ENCODE peak calls at places on chromosomes 11 and 22, in ten cellular contexts. P, J, M, Q, B, A, H, G, E and S are unnamed samples.

GRCh38 chr22:37983860-37984791 is at the start of gene SOX10:
- DNase-seq in B (no peak), P (no peak), E (no peak), H (no peak), A (no peak), J (no peak), M (no peak), Q (no peak), G (no peak), S (no peak)

GRCh38 chr11:130801287-130802146 is 114.8 kb downstream of the SNX19 start:
- DNase-seq in A (no peak), J (no peak), H (no peak), M (no peak), G (no peak), E (no peak), B (peak; percentile 85), P (no peak), Q (no peak), S (no peak)

GRCh38 chr22:41638748-41639147 is 17.7 kb downstream of the XRCC6 start:
- DNase-seq in Q (no peak), E (no peak), G (no peak), A (peak; percentile 34), J (no peak), H (no peak), P (no peak), B (no peak), M (no peak), S (no peak)

GRCh38 chr11:76388408-76388807 is 7.3 kb downstream of the GVQW3 start:
- DNase-seq in H (no peak), Q (no peak), E (no peak), B (no peak), M (no peak), A (no peak), G (no peak), P (no peak), J (no peak), S (no peak)

GRCh38 chr11:95764267-95764898 is 25.2 kb downstream of the FAM76B start:
- DNase-seq in G (no peak), H (peak; percentile 61), P (peak; percentile 27), Q (no peak), E (peak; percentile 61), A (peak; percentile 59), J (no peak), M (peak; percentile 46), B (peak; percentile 41), S (peak; percentile 54)

GRCh38 chr22:24331468-24332440 is 61.1 kb downstream of the SPECC1L start:
- DNase-seq in M (no peak), E (no peak), P (no peak), B (no peak), H (no peak), Q (no peak), G (no peak), A (no peak), J (no peak), S (no peak)

GRCh38 chr11:15113381-15113780 is 1.3 kb upstream of the INSC start:
- DNase-seq in H (peak; percentile 89), P (no peak), A (no peak), G (no peak), J (no peak), Q (no peak), M (no peak), E (no peak), B (no peak), S (peak; percentile 49)

GRCh38 chr11:118398797-118399564 is 2.4 kb upstream of the ATP5MG start:
- DNase-seq in Q (no peak), E (no peak), J (no peak), B (no peak), M (no peak), P (no peak), H (peak; percentile 75), A (no peak), G (no peak), S (peak; percentile 17)

GRCh38 chr11:77833302-77833701 is 12.4 kb downstream of the AAMDC start:
- DNase-seq in E (no peak), P (no peak), H (no peak), J (no peak), M (no peak), Q (no peak), G (no peak), A (no peak), B (no peak), S (no peak)

GRCh38 chr11:19868281-19868821 is 155.7 kb downstream of the NAV2 start:
- DNase-seq in J (no peak), Q (no peak), E (no peak), H (no peak), P (no peak), B (peak; percentile 19), G (no peak), A (no peak), M (peak; percentile 77), S (no peak)

GRCh38 chr11:7964873-7965272 is 374 bp downstream of the NLRP10 start:
- DNase-seq in H (no peak), J (no peak), P (no peak), M (no peak), E (no peak), Q (no peak), B (peak; percentile 50), A (no peak), G (no peak), S (no peak)

GRCh38 chr11:10455637-10456487 is 798 bp downstream of the AMPD3 start:
- DNase-seq in J (peak; percentile 80), P (peak; percentile 26), B (peak; percentile 85), A (peak; percentile 62), E (peak; percentile 66), G (peak; percentile 71), M (peak; percentile 80), H (peak; percentile 92), Q (no peak), S (peak; percentile 84)

GRCh38 chr22:48968201-48968959 is 859.3 kb downstream of the BRD1 start:
- DNase-seq in G (no peak), B (no peak), H (no peak), E (peak; percentile 7), M (no peak), A (no peak), J (peak; percentile 13), Q (no peak), P (peak; percentile 23), S (no peak)
- TF ChIP-seq CTCF in G (no peak), B (peak; percentile 34), H (no peak), E (no peak), M (no peak), A (peak; percentile 75), J (peak; percentile 50), Q (peak; percentile 30), P (peak; percentile 70), S (peak; percentile 23)

GRCh38 chr22:45155050-45155840 is 8.5 kb upstream of the NUP50 start:
- DNase-seq in J (no peak), Q (no peak), G (no peak), A (no peak), P (no peak), E (no peak), B (no peak), M (no peak), H (no peak), S (no peak)
- TF ChIP-seq CTCF in J (no peak), Q (no peak), G (no peak), A (no peak), P (no peak), E (no peak), B (no peak), M (no peak), H (no peak), S (no peak)

DNA sequence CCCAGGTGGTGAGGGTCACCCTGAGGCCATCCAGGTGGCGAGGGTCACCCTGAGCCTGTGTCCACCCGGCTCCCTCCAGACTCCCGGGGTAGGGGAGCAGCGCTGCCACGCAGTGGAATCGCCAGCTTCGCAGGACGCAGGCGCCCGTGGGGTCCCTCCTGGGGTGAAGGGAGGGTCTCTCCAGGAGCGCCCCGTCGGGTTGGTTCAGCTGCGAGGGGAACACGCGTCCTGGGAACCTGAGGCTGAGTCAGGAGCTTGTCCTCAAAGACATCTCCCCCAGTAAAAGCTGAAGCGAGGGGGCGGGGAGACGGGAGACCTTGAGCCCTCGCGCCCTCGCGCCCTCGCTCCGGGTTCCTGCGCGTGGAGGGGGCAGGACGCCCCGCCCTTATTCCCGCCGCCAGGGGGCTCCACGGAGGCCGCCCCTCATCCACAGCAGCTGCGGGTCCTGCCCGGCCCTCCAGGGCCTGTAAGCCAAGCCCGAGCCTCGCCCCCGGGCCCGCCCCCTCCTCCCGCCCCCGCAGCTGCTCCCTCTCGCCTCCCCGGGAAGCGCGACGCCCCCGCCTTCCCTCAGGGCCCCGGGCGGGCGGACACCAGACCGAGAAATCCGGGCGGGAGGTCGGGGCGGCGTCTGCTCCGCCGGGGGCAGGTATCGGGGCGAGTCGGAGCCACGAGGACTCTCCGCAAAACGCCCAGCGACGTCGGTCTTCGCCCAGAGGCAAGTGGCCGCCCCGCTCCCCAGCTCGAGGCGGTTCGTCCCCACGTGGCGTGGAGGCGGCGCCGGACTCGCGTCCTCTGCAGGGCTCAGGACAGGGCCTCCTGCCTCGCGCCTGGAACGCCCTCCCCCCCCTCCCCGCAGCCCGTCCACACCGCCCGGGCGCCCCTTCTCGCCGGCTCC is 22.8 kb downstream of the PIM3 start:
- DNase-seq in G (peak; percentile 68), J (no peak), Q (peak; percentile 78), B (no peak), H (no peak), E (no peak), M (no peak), A (no peak), P (no peak), S (no peak)
- TF ChIP-seq CTCF in G (peak; percentile 45), J (peak; percentile 39), Q (peak; percentile 28), B (peak; percentile 66), H (peak; percentile 17), E (peak; percentile 45), M (no peak), A (no peak), P (no peak), S (peak; percentile 37)

GRCh38 chr11:115616941-115617340 is 112.7 kb upstream of the CADM1 start:
- DNase-seq in Q (peak; percentile 94), A (no peak), B (no peak), J (no peak), E (no peak), H (no peak), P (no peak), G (peak; percentile 71), M (no peak), S (no peak)

GRCh38 chr11:115612331-115612730 is 108.1 kb upstream of the CADM1 start:
- DNase-seq in Q (no peak), G (no peak), A (no peak), P (no peak), J (no peak), H (no peak), B (no peak), M (no peak), E (no peak), S (no peak)

GRCh38 chr11:115613004-115613403 is 108.8 kb upstream of the CADM1 start:
- DNase-seq in J (no peak), H (no peak), Q (no peak), B (no peak), P (no peak), A (no peak), E (no peak), G (no peak), M (no peak), S (no peak)

GRCh38 chr11:115611343-115611742 is 107.1 kb upstream of the CADM1 start:
- DNase-seq in J (no peak), E (no peak), P (no peak), Q (no peak), G (no peak), H (no peak), A (no peak), B (no peak), M (no peak), S (no peak)

GRCh38 chr11:115613986-115614625 is 109.9 kb upstream of the CADM1 start:
- DNase-seq in B (no peak), G (no peak), E (no peak), A (no peak), H (no peak), J (no peak), P (no peak), M (peak; percentile 66), Q (no peak), S (no peak)
- TF ChIP-seq CTCF in B (no peak), G (no peak), E (peak; percentile 3), A (no peak), H (no peak), J (no peak), P (no peak), M (no peak), Q (no peak), S (no peak)